ENCODE peak calls at places on chromosomes 2 and 18, in seven cellular contexts. J is AG09309; H is PC-3; S is CD8-positive, alpha-beta T cell; M is GM20000; W is tibial nerve; L is RWPE1. D is an unnamed sample.

GRCh38 chr2:241762321-241762932 is 14.2 kb upstream of the GAL3ST2 start:
- DNase-seq in W (no peak), J (no peak), H (peak), S (no peak), L (no peak), M (no peak), D (no peak)

GRCh38 chr18:53796042-53796729 is 428.3 kb downstream of the MBD2 start:
- DNase-seq in M (peak), S (no peak), W (peak), L (peak), J (peak), H (peak), D (peak)

GRCh38 chr2:170190172-170190571 is 12.2 kb downstream of the MYO3B start:
- DNase-seq in W (no peak), S (no peak), L (no peak), M (no peak), J (no peak), H (no peak), D (no peak)

GRCh38 chr2:150350500-150350899 is 137.0 kb downstream of the RND3 start:
- DNase-seq in W (no peak), H (no peak), S (no peak), M (no peak), J (no peak), L (no peak), D (no peak)

GRCh38 chr2:196220671-196221070 is 49.3 kb upstream of the STK17B start:
- DNase-seq in S (no peak), H (no peak), W (no peak), M (no peak), L (no peak), J (no peak), D (no peak)

GRCh38 chr2:58796239-58796638 is 555.1 kb upstream of the FANCL start:
- DNase-seq in H (no peak), M (no peak), J (no peak), L (no peak), W (no peak), S (no peak), D (no peak)

GRCh38 chr2:177328056-177328455 is 63.5 kb upstream of the NFE2L2 start:
- DNase-seq in W (no peak), M (no peak), H (no peak), J (no peak), L (no peak), S (no peak), D (no peak)

GRCh38 chr2:467543-467891 is 179.6 kb upstream of the ALKAL2 start:
- DNase-seq in J (no peak), L (no peak), W (no peak), M (no peak), S (no peak), H (no peak), D (no peak)

GRCh38 chr2:184072470-184072869 is 525.9 kb upstream of the ZNF804A start:
- DNase-seq in H (no peak), W (no peak), J (no peak), L (no peak), M (no peak), S (no peak), D (no peak)

GRCh38 chr2:65067806-65068553 is 11.8 kb downstream of the CEP68 start:
- DNase-seq in L (no peak), M (no peak), H (no peak), S (no peak), J (no peak), W (no peak), D (no peak)
- TF ChIP-seq CTCF in L (no peak), M (no peak), H (no peak), S (no peak), J (no peak), W (no peak), D (no peak)

GRCh38 chr2:238239552-238239871 is 326 bp downstream of the HES6 start:
- DNase-seq in J (no peak), M (no peak), W (no peak), H (no peak), S (peak), L (no peak), D (no peak)

GRCh38 chr2:238238766-238239551 is 879 bp downstream of the HES6 start:
- DNase-seq in W (no peak), M (no peak), H (no peak), S (no peak), L (no peak), J (no peak), D (no peak)

GRCh38 chr2:238236571-238236970 is 3.3 kb downstream of the HES6 start:
- DNase-seq in S (no peak), L (no peak), W (no peak), M (no peak), H (no peak), J (no peak), D (no peak)

GRCh38 chr2:238237441-238237840 is 2.4 kb downstream of the HES6 start:
- DNase-seq in M (no peak), W (no peak), J (no peak), H (no peak), S (no peak), L (no peak), D (no peak)

GRCh38 chr2:238238311-238238765 is 1.5 kb downstream of the HES6 start:
- DNase-seq in J (no peak), H (no peak), L (no peak), M (no peak), S (no peak), W (no peak), D (no peak)
- TF ChIP-seq CTCF in J (no peak), H (no peak), L (no peak), M (no peak), S (no peak), W (no peak), D (no peak)

GRCh38 chr18:12377556-12378553 is 828 bp upstream of the AFG3L2 start:
- DNase-seq in L (no peak), H (no peak), S (no peak), M (no peak), W (no peak), J (no peak), D (peak)
- TF ChIP-seq CTCF in L (no peak), H (no peak), S (no peak), M (no peak), W (peak), J (peak), D (peak)

GRCh38 chr2:3827673-3828575 is 124.5 kb downstream of the DCDC2C start:
- DNase-seq in W (peak), M (peak), H (peak), J (no peak), S (no peak), L (peak), D (no peak)
- TF ChIP-seq CTCF in W (peak), M (peak), H (peak), J (peak), S (no peak), L (peak), D (peak)